ENCODE peak calls at places on chromosomes 4 and X, in four cellular contexts. K is HEK293T, U is Ammon's horn, H is T-helper 9 cell. W is an unnamed sample.

GRCh38 chr4:15413010-15413622 is 14.7 kb upstream of the C1QTNF7 start:
- DNase-seq in K (no peak), U (no peak), H (no peak), W (peak)

GRCh38 chrX:24014388-24015018 is 12.5 kb downstream of the KLHL15 start:
- DNase-seq in K (no peak), U (no peak), H (no peak), W (no peak)

GRCh38 chrX:134543201-134543797 is 83.3 kb downstream of the HPRT1 start:
- DNase-seq in K (no peak), U (no peak), H (no peak), W (no peak)

GRCh38 chr4:185013715-185014114 is 4.6 kb upstream of the HELT start:
- DNase-seq in K (no peak), U (no peak), H (no peak), W (no peak)

GRCh38 chr4:72352746-72353145 is 216.3 kb downstream of the ADAMTS3 start:
- DNase-seq in K (no peak), U (no peak), H (no peak), W (peak)

GRCh38 chr4:41148292-41148691 is 66.0 kb downstream of the APBB2 start:
- DNase-seq in K (no peak), U (no peak), H (no peak), W (no peak)

GRCh38 chrX:71159335-71159734 is 14.7 kb downstream of the NLGN3 start:
- DNase-seq in K (no peak), U (no peak), H (no peak), W (no peak)

GRCh38 chr4:188949608-188950007 is 810.4 kb downstream of the TRIML1 start:
- DNase-seq in K (no peak), U (no peak), H (no peak), W (no peak)

GRCh38 chr4:55124337-55125076 is 888 bp downstream of the KDR start:
- DNase-seq in K (no peak), U (no peak), H (no peak), W (peak)